ENCODE peak calls at places on chromosomes 5 and 9, in seven cellular contexts. H is CD8-positive, alpha-beta memory T cell; O is GM12878; E is neural progenitor cell; Y is cardiac muscle cell; X is HCT116; Q is lower lobe of right lung. L is an unnamed sample.

GRCh38 chr5:6686916-6687409 is 26.3 kb upstream of the TENT4A start:
- DNase-seq in H (no peak), O (no peak), E (peak; percentile 86), Y (peak; percentile 67), X (no peak), Q (no peak), L (peak; percentile 16)

GRCh38 chr9:120571443-120572257 is 8.3 kb downstream of the CDK5RAP2 start:
- DNase-seq in H (no peak), O (no peak), E (no peak), Y (peak; percentile 51), X (no peak), Q (peak; percentile 59), L (peak; percentile 96)

GRCh38 chr5:27412379-27412778 is 374.0 kb upstream of the CDH9 start:
- DNase-seq in H (no peak), O (no peak), E (no peak), Y (no peak), X (no peak), Q (no peak), L (no peak)

GRCh38 chr9:83342731-83343130 is 195.5 kb downstream of the FRMD3 start:
- DNase-seq in H (no peak), O (no peak), E (no peak), Y (peak; percentile 58), X (no peak), Q (no peak), L (no peak)

GRCh38 chr5:40480392-40480791 is 199.3 kb upstream of the PTGER4 start:
- DNase-seq in H (no peak), O (no peak), E (no peak), Y (no peak), X (no peak), Q (no peak), L (peak; percentile 15)

GRCh38 chr5:95863383-95863757 is 40.8 kb upstream of the GLRX start:
- DNase-seq in H (no peak), O (no peak), E (no peak), Y (peak; percentile 89), X (no peak), Q (no peak), L (no peak)

GRCh38 chr5:89343666-89344065 is 460.7 kb upstream of the MEF2C start:
- DNase-seq in H (no peak), O (peak; percentile 97), E (no peak), Y (no peak), X (no peak), Q (no peak), L (no peak)

GRCh38 chr9:87389936-87390335 is 107.7 kb upstream of the DAPK1 start:
- DNase-seq in H (no peak), O (no peak), E (no peak), Y (no peak), X (no peak), Q (no peak), L (no peak)

GRCh38 chr9:97788763-97789663 is 64.0 kb upstream of the FOXE1 start:
- DNase-seq in H (no peak), O (no peak), E (no peak), Y (no peak), X (no peak), Q (no peak), L (peak; percentile 34)

GRCh38 chr5:62143268-62144229 is 162.5 kb upstream of the KIF2A start:
- DNase-seq in H (no peak), O (no peak), E (peak; percentile 49), Y (peak; percentile 49), X (peak; percentile 16), Q (no peak), L (no peak)

GRCh38 chr5:179914032-179914755 is 6.5 kb upstream of the TBC1D9B start:
- DNase-seq in H (no peak), O (no peak), E (no peak), Y (peak; percentile 37), X (no peak), Q (no peak), L (peak; percentile 58)

GRCh38 chr5:178288373-178289368 is 56.1 kb upstream of the PHYKPL start:
- DNase-seq in H (no peak), O (no peak), E (peak; percentile 54), Y (no peak), X (no peak), Q (peak; percentile 50), L (peak; percentile 99)

GRCh38 chr5:50751064-50751657 is 84.7 kb downstream of the PARP8 start:
- DNase-seq in H (peak; percentile 65), O (peak; percentile 27), E (peak; percentile 74), Y (peak; percentile 66), X (peak; percentile 32), Q (no peak), L (peak; percentile 21)

GRCh38 chr9:122320346-122320995 is 50.4 kb upstream of the PTGS1 start:
- DNase-seq in H (no peak), O (no peak), E (no peak), Y (no peak), X (no peak), Q (no peak), L (no peak)

GRCh38 chr9:128203842-128204551 is 818 bp downstream of the DNM1 start:
- DNase-seq in H (no peak), O (no peak), E (peak; percentile 80), Y (peak; percentile 33), X (no peak), Q (no peak), L (no peak)

GRCh38 chr5:134568761-134569725 is 43.6 kb downstream of the JADE2 start:
- DNase-seq in H (no peak), O (no peak), E (peak; percentile 47), Y (peak; percentile 84), X (no peak), Q (peak; percentile 85), L (peak; percentile 88)

GRCh38 chr9:32899181-32899580 is 102.2 kb downstream of the APTX start:
- DNase-seq in H (no peak), O (no peak), E (no peak), Y (no peak), X (no peak), Q (no peak), L (no peak)

GRCh38 chr9:30982301-30982700 is 1402.1 kb upstream of the ACO1 start:
- DNase-seq in H (no peak), O (no peak), E (no peak), Y (no peak), X (no peak), Q (no peak), L (peak; percentile 54)

GRCh38 chr9:114633452-114634089 is 22.5 kb downstream of the TMEM268 start:
- DNase-seq in H (no peak), O (no peak), E (no peak), Y (no peak), X (no peak), Q (no peak), L (no peak)

GRCh38 chr5:45642370-45642769 is 53.8 kb downstream of the HCN1 start:
- DNase-seq in H (no peak), O (no peak), E (no peak), Y (no peak), X (no peak), Q (no peak), L (no peak)

GRCh38 chr9:138085568-138085967 is 208.0 kb downstream of the CACNA1B start:
- DNase-seq in H (no peak), O (no peak), E (no peak), Y (no peak), X (no peak), Q (no peak), L (no peak)
- H3K4me3 ChIP-seq in H (no peak overlapping the region), O (no peak overlapping the region), E (no peak overlapping the region), Y (no peak overlapping the region), X (no peak overlapping the region), Q (no peak overlapping the region), L (no peak overlapping the region)

GRCh38 chr9:17578577-17578910 is 322 bp upstream of the SH3GL2 start:
- DNase-seq in H (no peak), O (no peak), E (no peak), Y (no peak), X (no peak), Q (no peak), L (no peak)

GRCh38 chr9:17574342-17574741 is 4.5 kb upstream of the SH3GL2 start:
- DNase-seq in H (no peak), O (no peak), E (no peak), Y (no peak), X (no peak), Q (no peak), L (no peak)

GRCh38 chr9:17580119-17580518 is 1.3 kb downstream of the SH3GL2 start:
- DNase-seq in H (no peak), O (no peak), E (no peak), Y (no peak), X (no peak), Q (no peak), L (no peak)

GRCh38 chr9:17578911-17579793 is at the start of gene SH3GL2:
- DNase-seq in H (no peak), O (no peak), E (peak; percentile 80), Y (peak; percentile 27), X (no peak), Q (peak; percentile 73), L (peak; percentile 43)
- H3K27me3 ChIP-seq in H (no peaks in the 10 kb centered on the region), O (peaks cover 2% of the 10 kb centered on the region), E (peaks cover 67% of the 10 kb centered on the region), Y (peaks cover 85% of the 10 kb centered on the region), X (peaks cover 3% of the 10 kb centered on the region), Q (peaks cover 50% of the 10 kb centered on the region), L (peaks cover 49% of the 10 kb centered on the region)

DNA sequence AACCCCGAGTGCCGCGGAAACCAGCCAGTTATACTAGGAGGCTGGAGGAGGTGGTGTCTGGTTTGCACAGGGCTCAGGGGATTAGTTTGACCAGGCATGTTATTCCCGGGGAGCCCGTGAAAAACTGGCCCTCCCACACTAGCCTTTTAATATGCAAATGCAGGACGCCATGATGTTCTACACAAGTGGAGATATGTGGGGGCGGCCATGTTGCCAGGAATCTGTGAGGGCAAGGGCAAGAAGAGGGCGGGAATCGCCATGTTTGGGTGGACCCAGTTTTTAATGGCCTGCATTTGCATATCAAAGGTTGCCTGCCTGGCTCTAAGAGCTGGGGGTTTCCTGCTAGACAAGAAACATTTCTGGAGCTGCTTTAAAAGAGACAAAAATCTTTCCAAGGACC is 940.7 kb downstream of the CDH18 start:
- DNase-seq in H (no peak), O (no peak), E (peak; percentile 11), Y (no peak), X (no peak), Q (no peak), L (no peak)
- H3K9me3 ChIP-seq in H (no peaks in the 10 kb centered on the region), O (no peaks in the 10 kb centered on the region), E (no peaks in the 10 kb centered on the region), Y (no peaks in the 10 kb centered on the region), X (peaks cover 15% of the 10 kb centered on the region), Q (no peaks in the 10 kb centered on the region), L (peaks cover 2% of the 10 kb centered on the region)

GRCh38 chr5:68242743-68243142 is 27.2 kb downstream of the PIK3R1 start:
- DNase-seq in H (no peak), O (no peak), E (no peak), Y (no peak), X (no peak), Q (no peak), L (no peak)

GRCh38 chr5:68237715-68238114 is 22.2 kb downstream of the PIK3R1 start:
- DNase-seq in H (no peak), O (no peak), E (no peak), Y (no peak), X (no peak), Q (no peak), L (no peak)

GRCh38 chr5:68240771-68241170 is 25.2 kb downstream of the PIK3R1 start:
- DNase-seq in H (no peak), O (no peak), E (no peak), Y (no peak), X (no peak), Q (no peak), L (no peak)

GRCh38 chr5:68240196-68240595 is 24.6 kb downstream of the PIK3R1 start:
- DNase-seq in H (no peak), O (no peak), E (no peak), Y (no peak), X (no peak), Q (no peak), L (no peak)

DNA sequence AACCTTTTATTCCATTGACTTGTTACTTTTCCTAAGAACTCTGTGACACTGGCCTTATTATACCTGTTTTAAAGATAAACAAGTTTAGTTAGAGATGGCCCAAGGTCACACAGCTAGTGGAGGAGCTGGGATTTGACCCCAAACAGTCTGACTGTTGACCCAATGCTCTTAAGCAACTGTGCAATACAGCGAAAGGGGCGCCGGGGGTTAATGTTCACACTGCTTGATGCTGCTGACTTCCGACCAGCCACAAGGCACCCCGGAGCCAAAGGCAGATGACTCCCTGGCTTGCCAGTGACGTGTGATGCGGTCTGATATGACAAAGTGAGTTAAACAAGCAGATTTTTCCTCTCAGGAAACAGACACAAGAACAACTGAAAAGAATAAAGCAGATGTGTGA is 23.9 kb downstream of the PIK3R1 start:
- DNase-seq in H (peak; percentile 87), O (no peak), E (no peak), Y (peak; percentile 87), X (no peak), Q (peak; percentile 74), L (no peak)
- H3K4me3 ChIP-seq in H (no peak overlapping the region), O (no peak overlapping the region), E (no peak overlapping the region), Y (no peak overlapping the region), X (no peak overlapping the region), Q (no peak overlapping the region), L (no peak overlapping the region)